ENCODE peak calls at places on chromosomes 16 and 17, in nine cellular contexts. D is amniotic epithelial cell, Z is AG09319, M is iPS DF 19.7, P is progenitor cell of endocrine pancreas, B is AG09309, Q is sigmoid colon, J is pancreas, V is mesendoderm. K is an unnamed sample.

GRCh38 chr17:41308251-41308917 is 725 bp downstream of the KRTAP16-1 start:
- DNase-seq in D (no peak), Z (no peak), M (no peak), P (no peak), B (no peak), Q (no peak), J (no peak), V (no peak), K (no peak)

GRCh38 chr17:20784100-20784665 is 204.7 kb downstream of the CDRT15L2 start:
- DNase-seq in D (no peak), Z (no peak), M (no peak), P (no peak), B (no peak), Q (no peak), J (no peak), V (no peak), K (no peak)

GRCh38 chr16:79769320-79770243 is 169.0 kb upstream of the MAF start:
- DNase-seq in D (no peak), Z (no peak), M (no peak), P (no peak), B (no peak), Q (no peak), J (no peak), V (no peak), K (no peak)

GRCh38 chr16:53999841-54000240 is 286.7 kb downstream of the IRX3 start:
- DNase-seq in D (no peak), Z (peak; percentile 19), M (no peak), P (no peak), B (peak; percentile 14), Q (no peak), J (no peak), V (no peak), K (no peak)

GRCh38 chr16:75372236-75372856 is 61.0 kb downstream of the CFDP1 start:
- DNase-seq in D (peak; percentile 57), Z (peak; percentile 42), M (no peak), P (no peak), B (no peak), Q (no peak), J (no peak), V (no peak), K (no peak)

GRCh38 chr16:528111-529011 is 849 bp downstream of the CAPN15 start:
- DNase-seq in D (peak; percentile 87), Z (no peak), M (no peak), P (no peak), B (no peak), Q (no peak), J (no peak), V (peak; percentile 57), K (peak; percentile 37)

GRCh38 chr17:61678339-61678738 is 87.3 kb upstream of the NACA2 start:
- DNase-seq in D (no peak), Z (no peak), M (no peak), P (no peak), B (no peak), Q (no peak), J (no peak), V (no peak), K (no peak)

GRCh38 chr17:3385869-3386816 is at the start of gene OR3A2:
- DNase-seq in D (no peak), Z (no peak), M (no peak), P (no peak), B (no peak), Q (no peak), J (no peak), V (peak; percentile 3), K (no peak)

GRCh38 chr16:3879887-3880564 is 487 bp downstream of the CREBBP start:
- DNase-seq in D (peak; percentile 48), Z (no peak), M (no peak), P (peak; percentile 44), B (no peak), Q (peak; percentile 89), J (peak; percentile 90), V (peak; percentile 54), K (no peak)

GRCh38 chr16:8656376-8656775 is 18.0 kb upstream of the ABAT start:
- DNase-seq in D (no peak), Z (no peak), M (no peak), P (no peak), B (no peak), Q (no peak), J (no peak), V (no peak), K (no peak)

GRCh38 chr17:80861360-80861861 is 130.2 kb upstream of the CHMP6 start:
- DNase-seq in D (no peak), Z (no peak), M (no peak), P (no peak), B (no peak), Q (peak; percentile 60), J (peak; percentile 35), V (no peak), K (no peak)

GRCh38 chr16:81532491-81533174 is 88.0 kb downstream of the CMIP start:
- DNase-seq in D (no peak), Z (no peak), M (no peak), P (no peak), B (no peak), Q (no peak), J (peak; percentile 62), V (no peak), K (no peak)

GRCh38 chr17:36151891-36152638 is 24.4 kb downstream of the TBC1D3B start:
- DNase-seq in D (no peak), Z (no peak), M (no peak), P (no peak), B (no peak), Q (no peak), J (no peak), V (no peak), K (no peak)

GRCh38 chr17:17468217-17469010 is 8.4 kb upstream of the MED9 start:
- DNase-seq in D (no peak), Z (no peak), M (no peak), P (no peak), B (no peak), Q (no peak), J (no peak), V (no peak), K (no peak)

GRCh38 chr16:53031323-53031942 is 21.3 kb downstream of the CHD9NB start:
- DNase-seq in D (peak; percentile 36), Z (no peak), M (peak; percentile 68), P (no peak), B (no peak), Q (no peak), J (no peak), V (no peak), K (no peak)

GRCh38 chr17:15261818-15262290 is 3.3 kb downstream of the PMP22 start:
- DNase-seq in D (no peak), Z (no peak), M (no peak), P (no peak), B (no peak), Q (no peak), J (no peak), V (peak; percentile 50), K (no peak)

GRCh38 chr17:51541215-51541614 is 280.9 kb downstream of the UTP18 start:
- DNase-seq in D (no peak), Z (no peak), M (no peak), P (no peak), B (no peak), Q (no peak), J (no peak), V (no peak), K (no peak)

GRCh38 chr17:45440161-45440859 is 7.6 kb upstream of the ARHGAP27 start:
- DNase-seq in D (peak; percentile 74), Z (no peak), M (no peak), P (no peak), B (no peak), Q (peak; percentile 34), J (no peak), V (peak; percentile 77), K (no peak)

GRCh38 chr17:81222620-81222905 is 202 bp downstream of the CEP131 start:
- DNase-seq in D (no peak), Z (no peak), M (no peak), P (no peak), B (no peak), Q (no peak), J (no peak), V (no peak), K (no peak)

GRCh38 chr17:34913001-34913400 is 48.3 kb downstream of the CCT6B start:
- DNase-seq in D (no peak), Z (no peak), M (peak; percentile 23), P (no peak), B (no peak), Q (no peak), J (no peak), V (peak; percentile 92), K (no peak)

GRCh38 chr16:85767569-85767968 is 16.7 kb upstream of the C16orf74 start:
- DNase-seq in D (peak; percentile 82), Z (no peak), M (no peak), P (no peak), B (peak; percentile 55), Q (no peak), J (no peak), V (peak; percentile 80), K (peak; percentile 82)

GRCh38 chr16:85643631-85644030 is 30.5 kb downstream of the GSE1 start:
- DNase-seq in D (no peak), Z (no peak), M (no peak), P (no peak), B (no peak), Q (no peak), J (no peak), V (no peak), K (no peak)

GRCh38 chr17:62627219-62627903 is at the start of gene MRC2:
- DNase-seq in D (peak; percentile 83), Z (no peak), M (no peak), P (peak; percentile 39), B (no peak), Q (peak; percentile 86), J (peak; percentile 64), V (peak; percentile 93), K (no peak)

GRCh38 chr17:30503558-30503957 is 26.4 kb downstream of the GOSR1 start:
- DNase-seq in D (peak; percentile 7), Z (no peak), M (no peak), P (no peak), B (no peak), Q (no peak), J (no peak), V (peak; percentile 7), K (no peak)

GRCh38 chr16:28179354-28179753 is 32.4 kb downstream of the XPO6 start:
- DNase-seq in D (no peak), Z (no peak), M (no peak), P (no peak), B (no peak), Q (no peak), J (no peak), V (no peak), K (no peak)

GRCh38 chr16:11052080-11052808 is 107.9 kb downstream of the CLEC16A start:
- DNase-seq in D (no peak), Z (no peak), M (no peak), P (no peak), B (no peak), Q (peak; percentile 38), J (no peak), V (peak; percentile 48), K (no peak)

GRCh38 chr16:54080524-54081008 is 206.0 kb downstream of the IRX3 start:
- DNase-seq in D (peak; percentile 100), Z (peak; percentile 40), M (no peak), P (no peak), B (peak; percentile 97), Q (no peak), J (no peak), V (no peak), K (no peak)